ENCODE peak calls at places on chromosomes 4 and X, in five cellular contexts. F is caudate nucleus; U is CD8-positive, alpha-beta memory T cell; S is cardiac muscle cell; Y is GM04503. K is an unnamed sample.

GRCh38 chr4:142331646-142332045 is 514.5 kb downstream of the INPP4B start:
- DNase-seq in F (no peak), Y (peak), U (no peak), S (peak), K (no peak)

GRCh38 chr4:126466848-126467247 is 1152.1 kb downstream of the FAT4 start:
- DNase-seq in S (no peak), F (no peak), U (no peak), Y (no peak), K (no peak)

GRCh38 chr4:83285022-83285387 is 407 bp upstream of the COQ2 start:
- DNase-seq in Y (peak), F (no peak), S (peak), U (no peak), K (peak)

GRCh38 chr4:64756016-64756415 is 346.8 kb upstream of the TECRL start:
- DNase-seq in S (peak), Y (no peak), U (no peak), F (no peak), K (no peak)

GRCh38 chr4:153634737-153635353 is 49.2 kb upstream of the TLR2 start:
- DNase-seq in Y (no peak), U (no peak), F (no peak), S (peak), K (no peak)

GRCh38 chr4:86961103-86961502 is 26.3 kb downstream of the AFF1 start:
- DNase-seq in U (no peak), Y (no peak), F (no peak), S (no peak), K (no peak)

GRCh38 chr4:23915459-23916132 is 25.7 kb upstream of the PPARGC1A start:
- DNase-seq in F (no peak), U (no peak), Y (no peak), S (no peak), K (no peak)

GRCh38 chrX:37594755-37595382 is 23.4 kb downstream of the LANCL3 start:
- DNase-seq in Y (no peak), U (no peak), F (no peak), S (no peak), K (no peak)

GRCh38 chr4:142567620-142568451 is 278.3 kb downstream of the INPP4B start:
- DNase-seq in U (no peak), F (no peak), S (no peak), Y (no peak), K (no peak)

GRCh38 chrX:56765816-56766553 is 36.9 kb downstream of the NBDY start:
- DNase-seq in Y (no peak), F (no peak), S (peak), U (no peak), K (no peak)

GRCh38 chrX:9622128-9622527 is 143.5 kb downstream of the GPR143 start:
- DNase-seq in F (no peak), U (no peak), Y (no peak), S (no peak), K (no peak)

GRCh38 chrX:18793601-18794089 is 86.2 kb downstream of the PPEF1 start:
- DNase-seq in S (no peak), Y (no peak), F (no peak), U (no peak), K (peak)

GRCh38 chr4:3145251-3145908 is 70.9 kb downstream of the HTT start:
- DNase-seq in Y (no peak), F (no peak), U (no peak), S (peak), K (no peak)

GRCh38 chr4:94758700-94759399 is 1.1 kb downstream of the BMPR1B start:
- DNase-seq in F (no peak), S (no peak), Y (no peak), U (no peak), K (peak)

GRCh38 chr4:1462768-1463075 is 56.5 kb upstream of the NKX1-1 start:
- DNase-seq in U (no peak), F (no peak), S (no peak), Y (no peak), K (no peak)

GRCh38 chr4:2914220-2915126 is 48.7 kb downstream of the NOP14 start:
- DNase-seq in Y (no peak), S (no peak), F (no peak), U (no peak), K (no peak)

GRCh38 chr4:53656421-53656981 is 65.2 kb upstream of the LNX1 start:
- DNase-seq in Y (peak), U (no peak), F (no peak), S (peak), K (no peak)

GRCh38 chrX:7330971-7331746 is 183.2 kb upstream of the PUDP start:
- DNase-seq in Y (peak), F (no peak), S (peak), U (no peak), K (no peak)

GRCh38 chr4:41069268-41069667 is 145.1 kb downstream of the APBB2 start:
- DNase-seq in Y (no peak), S (peak), F (no peak), U (no peak), K (no peak)

GRCh38 chrX:115560211-115560977 is 580 bp upstream of the PLS3 start:
- DNase-seq in U (no peak), S (peak), Y (no peak), F (no peak), K (no peak)

GRCh38 chr4:102525099-102525498 is 23.9 kb downstream of the NFKB1 start:
- DNase-seq in S (peak), F (no peak), U (no peak), Y (no peak), K (no peak)

GRCh38 chr4:152052431-152053057 is 291.7 kb upstream of the GATB start:
- DNase-seq in U (no peak), F (no peak), S (peak), Y (no peak), K (no peak)

GRCh38 chr4:142402925-142403324 is 443.2 kb downstream of the INPP4B start:
- DNase-seq in S (peak), U (no peak), F (no peak), Y (no peak), K (no peak)

GRCh38 chr4:24771241-24771640 is 24.1 kb upstream of the SOD3 start:
- DNase-seq in F (no peak), U (no peak), Y (no peak), S (peak), K (no peak)

GRCh38 chr4:87848622-87849351 is 16.0 kb downstream of the MEPE start:
- DNase-seq in Y (no peak), U (no peak), F (peak), S (peak), K (peak)

GRCh38 chr4:186758929-186759682 is 35.5 kb upstream of the FAT1 start:
- DNase-seq in U (no peak), Y (no peak), F (no peak), S (no peak), K (no peak)

GRCh38 chrX:65667503-65668355 is at the start of gene MSN:
- DNase-seq in Y (no peak), S (peak), U (peak), F (peak), K (peak)

GRCh38 chr4:43525646-43526045 is 633.1 kb downstream of the GRXCR1 start:
- DNase-seq in F (no peak), S (no peak), U (no peak), Y (no peak), K (no peak)

GRCh38 chrX:140764401-140764919 is 54.9 kb downstream of the LINC00632 start:
- DNase-seq in U (no peak), F (peak), Y (no peak), S (peak), K (peak)

GRCh38 chrX:109709129-109709631 is 23.9 kb downstream of the ACSL4 start:
- DNase-seq in U (no peak), F (no peak), Y (no peak), S (peak), K (no peak)

GRCh38 chr4:77833158-77833724 is 14.1 kb upstream of the CNOT6L start:
- DNase-seq in F (no peak), Y (no peak), U (no peak), S (no peak), K (no peak)